ENCODE peak calls at places on chromosomes 3 and 15, in ten cellular contexts. M, W, D, Q, S, C, J, A, R and I are unnamed samples.

GRCh38 chr3:29440321-29441019 is 159.6 kb downstream of the RBMS3 start:
- DNase-seq in Q (no peak), D (peak), S (no peak), M (no peak), J (no peak), W (no peak), R (no peak), A (peak), C (no peak), I (no peak)

GRCh38 chr15:66740802-66741201 is 38.8 kb downstream of the SMAD6 start:
- DNase-seq in D (no peak), A (peak), S (peak), R (peak), C (peak), M (no peak), J (no peak), Q (no peak), W (no peak), I (no peak)

GRCh38 chr15:89654847-89655805 is at the start of gene KIF7:
- DNase-seq in W (no peak), C (peak), R (no peak), Q (no peak), M (no peak), J (no peak), D (peak), A (no peak), S (no peak), I (peak)

GRCh38 chr3:25843332-25843731 is 53.4 kb downstream of the OXSM start:
- DNase-seq in J (no peak), S (no peak), C (peak), Q (no peak), R (no peak), A (no peak), W (no peak), M (no peak), D (no peak), I (peak)

GRCh38 chr3:178048768-178049167 is 487.5 kb upstream of the KCNMB2 start:
- DNase-seq in Q (no peak), D (no peak), R (no peak), W (no peak), M (no peak), S (no peak), C (peak), J (no peak), A (no peak), I (no peak)

GRCh38 chr3:114551770-114552526 is 258.1 kb downstream of the TIGIT start:
- DNase-seq in R (no peak), A (peak), C (peak), J (no peak), Q (no peak), M (no peak), D (peak), S (no peak), W (peak), I (peak)

GRCh38 chr15:24039683-24040082 is 352.6 kb upstream of the NDN start:
- DNase-seq in M (no peak), D (no peak), Q (no peak), A (no peak), R (no peak), C (no peak), W (no peak), S (no peak), J (no peak), I (no peak)

GRCh38 chr15:92624401-92624991 is 31.1 kb downstream of the FAM174B start:
- DNase-seq in M (no peak), C (no peak), S (peak), W (no peak), A (no peak), R (peak), D (peak), J (peak), Q (no peak), I (peak)

GRCh38 chr3:136545664-136546266 is 206.4 kb downstream of the STAG1 start:
- DNase-seq in M (no peak), C (peak), Q (no peak), R (no peak), S (no peak), J (no peak), D (no peak), A (no peak), W (no peak), I (peak)

GRCh38 chr3:48435774-48436476 is 4.0 kb downstream of the CCDC51 start:
- DNase-seq in R (peak), J (peak), A (peak), D (peak), C (peak), Q (peak), S (peak), W (peak), M (peak), I (peak)

GRCh38 chr3:411183-411681 is 214.7 kb downstream of the CHL1 start:
- DNase-seq in D (no peak), R (no peak), M (no peak), S (no peak), W (no peak), J (no peak), Q (no peak), C (no peak), A (no peak), I (no peak)

GRCh38 chr3:129121792-129122696 is at the start of gene RAB43:
- DNase-seq in Q (peak), C (peak), S (peak), M (peak), W (peak), D (peak), J (peak), R (peak), A (peak), I (peak)

GRCh38 chr3:115285001-115285400 is 137.9 kb upstream of the ZBTB20 start:
- DNase-seq in Q (no peak), J (no peak), R (no peak), S (no peak), C (no peak), W (no peak), D (no peak), M (no peak), A (no peak), I (no peak)

GRCh38 chr15:25903024-25903581 is 40.0 kb upstream of the ATP10A start:
- DNase-seq in R (no peak), C (peak), S (no peak), J (no peak), A (no peak), M (no peak), W (no peak), D (peak), Q (no peak), I (peak)

GRCh38 chr3:42451116-42451515 is 40.7 kb upstream of the LYZL4 start:
- DNase-seq in W (no peak), S (no peak), M (no peak), J (no peak), C (no peak), Q (no peak), D (no peak), A (no peak), R (no peak), I (peak)

GRCh38 chr15:57861039-57861638 is 154.6 kb downstream of the POLR2M start:
- DNase-seq in S (no peak), C (peak), M (no peak), J (peak), Q (no peak), W (peak), D (peak), R (no peak), A (no peak), I (peak)

GRCh38 chr3:108222813-108223307 is 636 bp upstream of the IFT57 start:
- DNase-seq in Q (no peak), S (no peak), J (no peak), M (no peak), R (no peak), C (peak), A (no peak), W (no peak), D (peak), I (peak)

GRCh38 chr15:82118040-82118439 is 72.2 kb upstream of the MEX3B start:
- DNase-seq in A (no peak), Q (no peak), C (no peak), W (no peak), M (no peak), J (no peak), D (no peak), S (no peak), R (no peak), I (no peak)

GRCh38 chr3:155465664-155466063 is 172.2 kb upstream of the STRIT1 start:
- DNase-seq in R (no peak), S (no peak), C (no peak), J (no peak), Q (no peak), W (no peak), D (no peak), M (no peak), A (no peak), I (no peak)
- TF ChIP-seq CTCF in R (no peak), S (no peak), C (no peak), J (no peak), Q (no peak), W (no peak), D (no peak), M (no peak), A (no peak), I (no peak)

GRCh38 chr3:151879037-151879436 is 5.6 kb downstream of the SUCNR1 start:
- DNase-seq in R (no peak), M (no peak), Q (no peak), A (no peak), W (no peak), J (no peak), S (no peak), C (peak), D (peak), I (no peak)

GRCh38 chr3:151878445-151878844 is 5.0 kb downstream of the SUCNR1 start:
- DNase-seq in A (no peak), R (no peak), D (no peak), Q (no peak), J (no peak), M (no peak), S (no peak), C (no peak), W (no peak), I (no peak)

GRCh38 chr3:151880326-151880725 is 6.9 kb downstream of the SUCNR1 start:
- DNase-seq in D (peak), Q (no peak), M (no peak), W (no peak), C (no peak), R (no peak), S (no peak), A (no peak), J (no peak), I (no peak)

GRCh38 chr3:151881137-151881536 is 7.7 kb downstream of the SUCNR1 start:
- DNase-seq in Q (no peak), J (no peak), R (no peak), M (no peak), C (no peak), W (no peak), A (no peak), S (no peak), D (no peak), I (no peak)

DNA sequence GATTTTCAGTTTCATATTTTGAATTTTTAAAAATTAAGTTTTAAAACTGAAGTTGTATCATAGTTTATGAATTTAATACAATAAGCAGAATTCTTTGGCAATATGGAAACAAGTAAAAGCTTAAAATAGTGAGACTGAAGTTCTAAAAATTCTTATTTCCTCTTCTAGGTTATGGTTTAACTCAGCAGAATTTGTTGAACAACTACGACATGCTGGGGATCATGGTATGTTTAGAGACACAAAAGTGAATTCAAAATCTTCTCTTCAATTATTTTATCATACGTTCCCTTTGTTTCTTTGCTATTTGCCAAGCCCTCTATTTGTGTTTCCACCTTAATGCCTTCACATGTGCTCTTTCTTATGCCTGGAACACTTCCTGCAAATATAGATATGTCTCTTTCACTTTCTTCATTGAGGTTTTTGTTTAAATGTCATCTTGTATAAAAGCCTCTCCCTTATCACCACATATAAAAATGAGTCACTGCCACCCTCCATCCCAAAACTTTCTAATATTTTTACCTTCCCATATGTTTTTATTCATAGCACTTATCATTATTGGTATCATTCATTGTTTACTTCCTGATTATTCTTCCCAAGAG is 6.3 kb downstream of the SUCNR1 start:
- DNase-seq in J (no peak), W (no peak), C (no peak), A (no peak), S (no peak), D (peak), Q (no peak), R (no peak), M (no peak), I (no peak)
- H3K4me3 ChIP-seq in J (no peak), W (no peak), C (no peak), A (no peak), S (no peak), D (no peak), Q (no peak), R (no peak), M (no peak), I (no peak)

GRCh38 chr3:10398341-10398740 is 77.4 kb upstream of the SEC13 start:
- DNase-seq in M (no peak), W (no peak), C (no peak), J (no peak), A (no peak), D (no peak), Q (no peak), R (no peak), S (no peak), I (no peak)
- TF ChIP-seq CTCF in M (no peak), W (no peak), C (no peak), J (no peak), A (no peak), D (no peak), Q (no peak), R (no peak), S (no peak), I (no peak)

GRCh38 chr3:72482589-72483249 is 365.5 kb downstream of the SHQ1 start:
- DNase-seq in J (peak), R (peak), Q (peak), M (peak), A (peak), S (peak), D (peak), C (peak), W (no peak), I (peak)
- H3K4me3 ChIP-seq in J (no peak), R (peak), Q (peak), M (peak), A (peak), S (peak), D (peak), C (peak), W (peak), I (peak)

GRCh38 chr15:99909914-99910313 is 176.7 kb upstream of the LYSMD4 start:
- DNase-seq in W (peak), A (no peak), Q (no peak), S (no peak), J (no peak), M (no peak), R (no peak), C (no peak), D (no peak), I (no peak)
- TF ChIP-seq CTCF in W (peak), A (no peak), Q (no peak), S (peak), J (no peak), M (no peak), R (peak), C (peak), D (peak), I (peak)

GRCh38 chr15:41945221-41945620 is 27.1 kb downstream of the EHD4 start:
- DNase-seq in D (no peak), C (no peak), M (no peak), A (no peak), S (no peak), W (no peak), Q (no peak), J (no peak), R (no peak), I (no peak)

GRCh38 chr15:41944313-41944940 is 27.9 kb downstream of the EHD4 start:
- DNase-seq in R (peak), W (peak), A (no peak), J (peak), S (no peak), M (no peak), C (peak), Q (no peak), D (peak), I (peak)

GRCh38 chr15:41941644-41942415 is 30.5 kb downstream of the EHD4 start:
- DNase-seq in C (no peak), A (no peak), S (no peak), J (no peak), D (no peak), W (no peak), M (no peak), R (no peak), Q (no peak), I (no peak)

GRCh38 chr15:41942886-41943285 is 29.5 kb downstream of the EHD4 start:
- DNase-seq in R (no peak), J (no peak), W (no peak), C (no peak), A (no peak), Q (no peak), D (no peak), S (no peak), M (no peak), I (no peak)

DNA sequence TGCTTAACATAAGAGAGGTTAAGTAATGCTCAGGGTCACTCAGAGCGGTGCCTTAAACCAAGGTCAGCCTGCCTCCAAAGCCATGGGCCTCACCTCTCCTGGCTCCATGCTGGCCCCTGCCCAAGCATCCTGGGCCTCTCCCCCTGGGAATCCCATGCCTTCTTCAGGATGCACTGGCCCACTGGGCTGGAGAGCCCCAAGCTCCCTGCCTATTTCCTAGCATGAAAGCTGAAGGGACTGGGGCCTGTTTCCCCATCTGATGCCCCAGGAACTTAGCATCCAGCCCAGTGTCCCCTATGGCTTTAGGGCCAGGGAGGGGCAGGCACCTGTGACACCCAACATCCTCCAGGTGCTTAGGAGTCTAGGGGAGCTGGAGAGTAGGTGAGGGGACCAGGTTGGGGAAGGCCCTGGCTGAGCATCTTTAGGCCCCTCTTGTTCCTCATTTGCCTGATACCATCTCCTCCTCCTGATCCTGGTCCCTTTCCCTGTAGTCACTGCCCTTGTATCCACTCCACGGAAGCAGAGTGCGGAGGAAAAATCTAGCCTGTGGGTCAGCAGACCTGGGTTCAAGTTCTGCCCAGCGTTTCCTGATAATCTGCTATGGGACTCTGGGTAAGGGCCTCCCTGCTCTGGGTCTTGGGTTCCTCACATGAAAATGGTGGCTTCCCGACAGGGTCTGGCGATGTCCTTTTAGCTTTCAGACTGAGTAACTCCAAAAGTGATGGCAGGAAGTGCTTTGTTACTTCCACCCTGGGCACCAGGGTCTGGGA is 28.6 kb downstream of the EHD4 start:
- DNase-seq in C (no peak), W (no peak), J (no peak), R (no peak), A (no peak), M (no peak), Q (no peak), D (no peak), S (no peak), I (no peak)
- H3K4me3 ChIP-seq in C (no peak), W (no peak), J (no peak), R (peak), A (no peak), M (no peak), Q (no peak), D (no peak), S (no peak), I (no peak)

GRCh38 chr3:55455915-55456314 is 31.2 kb downstream of the WNT5A start:
- DNase-seq in W (no peak), D (peak), C (no peak), M (no peak), A (no peak), Q (no peak), R (no peak), S (no peak), J (no peak), I (no peak)

GRCh38 chr3:55458398-55458797 is 28.7 kb downstream of the WNT5A start:
- DNase-seq in W (no peak), S (no peak), A (no peak), D (peak), C (peak), M (no peak), Q (no peak), J (no peak), R (no peak), I (no peak)

GRCh38 chr3:55461896-55462295 is 25.2 kb downstream of the WNT5A start:
- DNase-seq in W (no peak), D (peak), R (no peak), M (no peak), A (no peak), Q (no peak), S (no peak), C (peak), J (no peak), I (peak)

GRCh38 chr3:55454611-55455010 is 32.5 kb downstream of the WNT5A start:
- DNase-seq in Q (no peak), S (no peak), C (peak), R (no peak), D (peak), J (no peak), A (no peak), M (no peak), W (no peak), I (no peak)

GRCh38 chr3:55459838-55460237 is 27.3 kb downstream of the WNT5A start:
- DNase-seq in A (no peak), M (no peak), W (no peak), R (no peak), S (no peak), D (no peak), C (no peak), J (no peak), Q (no peak), I (no peak)
- TF ChIP-seq CTCF in A (no peak), M (no peak), W (no peak), R (no peak), S (no peak), D (no peak), C (no peak), J (no peak), Q (no peak), I (no peak)

GRCh38 chr15:48221885-48222284 is 15.8 kb downstream of the SLC12A1 start:
- DNase-seq in D (peak), A (no peak), C (peak), S (no peak), W (no peak), M (no peak), Q (no peak), R (no peak), J (no peak), I (no peak)
- H3K4me3 ChIP-seq in D (no peak), A (no peak), C (no peak), S (no peak), W (no peak), M (no peak), Q (no peak), R (no peak), J (no peak), I (no peak)

DNA sequence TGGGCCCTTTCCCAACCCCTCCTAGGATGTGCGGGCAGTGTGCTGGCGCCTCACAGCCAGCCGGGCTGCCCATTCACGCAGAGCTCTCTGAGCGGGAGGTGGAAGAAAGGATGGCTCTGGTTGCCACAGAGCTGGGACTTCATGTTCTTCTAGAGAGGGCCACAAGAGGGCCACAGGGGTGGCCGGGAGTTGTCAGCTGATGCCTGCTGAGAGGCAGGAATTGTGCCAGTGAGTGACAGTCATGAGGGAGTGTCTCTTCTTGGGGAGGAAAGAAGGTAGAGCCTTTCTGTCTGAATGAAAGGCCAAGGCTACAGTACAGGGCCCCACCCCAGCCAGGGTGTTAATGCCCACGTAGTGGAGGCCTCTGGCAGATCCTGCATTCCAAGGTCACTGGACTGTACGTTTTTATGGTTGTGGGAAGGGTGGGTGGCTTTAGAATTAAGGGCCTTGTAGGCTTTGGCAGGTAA is 8.3 kb downstream of the FAM131A start:
- DNase-seq in A (peak), R (peak), J (peak), C (peak), D (peak), M (no peak), S (peak), Q (no peak), W (peak), I (peak)
- TF ChIP-seq CTCF in A (peak), R (peak), J (peak), C (peak), D (peak), M (no peak), S (peak), Q (peak), W (peak), I (peak)

DNA sequence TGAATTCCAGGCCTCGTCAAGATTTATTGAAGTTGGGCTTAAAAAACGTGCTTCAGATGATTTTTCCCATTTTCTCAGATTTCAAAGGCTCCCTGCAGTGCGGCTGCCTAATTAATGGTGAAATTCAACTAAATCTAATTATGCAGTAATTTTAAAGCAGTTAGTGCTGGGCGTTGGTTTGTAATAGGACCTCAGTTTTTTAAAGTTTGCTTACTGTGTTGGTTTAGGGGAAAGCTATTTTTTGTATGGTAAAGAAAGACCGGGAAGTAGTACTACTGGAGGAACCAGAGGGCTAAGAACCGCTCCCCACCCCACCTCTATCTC is 11.6 kb downstream of the NR2F2 start:
- DNase-seq in C (no peak), A (no peak), M (no peak), W (no peak), J (no peak), S (no peak), R (no peak), Q (no peak), D (no peak), I (no peak)
- H3K4me3 ChIP-seq in C (peak), A (peak), M (no peak), W (no peak), J (no peak), S (peak), R (peak), Q (peak), D (peak), I (peak)